ENCODE peak calls at places on chromosomes 4 and X, in four cellular contexts. F is H1, I is HCT116, A is PC-3. R is an unnamed sample.

GRCh38 chr4:1961563-1961962 is 47.2 kb downstream of the NELFA start:
- DNase-seq in F (no peak), I (no peak), A (no peak), R (no peak)

GRCh38 chr4:14833053-14833452 is 169.2 kb upstream of the CPEB2 start:
- DNase-seq in F (no peak), I (no peak), A (no peak), R (no peak)

GRCh38 chr4:23818097-23818648 is 71.7 kb downstream of the PPARGC1A start:
- DNase-seq in F (no peak), I (no peak), A (no peak), R (peak; percentile 9)

GRCh38 chr4:128573781-128574508 is 235.6 kb upstream of the JADE1 start:
- DNase-seq in F (no peak), I (no peak), A (peak; percentile 19), R (peak; percentile 46)

GRCh38 chr4:151688003-151688784 is 72.6 kb downstream of the GATB start:
- DNase-seq in F (no peak), I (no peak), A (no peak), R (no peak)

GRCh38 chr4:73721901-73722300 is 18.5 kb upstream of the CXCL8 start:
- DNase-seq in F (no peak), I (no peak), A (peak; percentile 94), R (no peak)

GRCh38 chr4:7195546-7196282 is 3.4 kb downstream of the SORCS2 start:
- DNase-seq in F (no peak), I (no peak), A (no peak), R (no peak)

GRCh38 chr4:88106205-88106604 is 52.2 kb downstream of the ABCG2 start:
- DNase-seq in F (no peak), I (no peak), A (peak; percentile 73), R (no peak)

GRCh38 chr4:128338634-128339355 is 51.2 kb upstream of the PGRMC2 start:
- DNase-seq in F (no peak), I (no peak), A (peak; percentile 76), R (no peak)

GRCh38 chr4:98262431-98262830 is 1.2 kb downstream of the RAP1GDS1 start:
- DNase-seq in F (no peak), I (no peak), A (no peak), R (no peak)

GRCh38 chrX:65093658-65094057 is 117.4 kb upstream of the ZC4H2 start:
- DNase-seq in F (no peak), I (no peak), A (no peak), R (no peak)

GRCh38 chrX:106894978-106895452 is 8.1 kb downstream of the RIPPLY1 start:
- DNase-seq in F (no peak), I (peak; percentile 62), A (peak; percentile 91), R (peak; percentile 47)

GRCh38 chrX:39212456-39212855 is 411.2 kb downstream of the MID1IP1 start:
- DNase-seq in F (no peak), I (no peak), A (peak; percentile 42), R (no peak)

GRCh38 chr4:81214518-81215218 is 354 bp downstream of the PRKG2 start:
- DNase-seq in F (peak; percentile 69), I (no peak), A (no peak), R (peak; percentile 63)

GRCh38 chrX:17377047-17377692 is 2.2 kb downstream of the NHS start:
- DNase-seq in F (peak; percentile 48), I (peak; percentile 40), A (no peak), R (peak; percentile 63)

GRCh38 chrX:10070714-10071436 is 85.9 kb upstream of the CLCN4 start:
- DNase-seq in F (no peak), I (no peak), A (no peak), R (no peak)

GRCh38 chr4:5976431-5976830 is 41.8 kb downstream of the C4orf50 start:
- DNase-seq in F (no peak), I (no peak), A (no peak), R (no peak)

GRCh38 chr4:105544517-105544916 is 7.9 kb upstream of the ARHGEF38 start:
- DNase-seq in F (no peak), I (no peak), A (peak; percentile 32), R (no peak)

GRCh38 chrX:78139160-78140123 is at the start of gene TAF9B:
- DNase-seq in F (peak; percentile 82), I (peak; percentile 56), A (peak; percentile 91), R (peak; percentile 90)
- TF ChIP-seq CTCF in F (no peak), I (no peak), A (no peak), R (no peak)

GRCh38 chr4:103996059-103996458 is 276.3 kb upstream of the TACR3 start:
- DNase-seq in F (no peak), I (peak; percentile 56), A (peak; percentile 25), R (peak; percentile 18)

GRCh38 chr4:103998752-103999151 is 279.0 kb upstream of the TACR3 start:
- DNase-seq in F (no peak), I (no peak), A (no peak), R (no peak)

GRCh38 chr4:103994059-103994458 is 274.3 kb upstream of the TACR3 start:
- DNase-seq in F (no peak), I (peak; percentile 55), A (peak; percentile 25), R (no peak)

DNA sequence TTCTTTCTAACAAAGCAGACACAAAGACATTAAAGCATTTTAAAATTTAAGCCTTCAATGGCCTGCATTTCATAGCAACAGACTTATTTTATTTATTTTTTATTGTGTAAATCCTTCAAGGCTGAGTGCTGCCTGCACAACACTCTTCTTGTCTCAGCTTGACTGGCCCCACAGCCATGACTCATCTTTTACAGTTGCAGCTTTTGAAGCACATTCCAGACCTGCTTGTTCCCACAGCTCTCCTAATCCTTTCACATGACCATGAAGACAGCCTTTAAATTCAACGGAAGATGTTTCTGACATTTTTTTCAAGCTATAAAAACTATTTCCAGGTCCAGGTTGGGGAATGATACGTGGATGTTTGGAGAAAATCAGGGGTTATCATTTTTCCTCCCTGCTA is 276.9 kb upstream of the TACR3 start:
- DNase-seq in F (no peak), I (peak; percentile 78), A (peak; percentile 72), R (peak; percentile 85)
- H3K4me3 ChIP-seq in F (no peak overlapping the region), I (peak overlapping the region; percentile 43), A (no peak overlapping the region), R (no peak overlapping the region)

GRCh38 chrX:134377537-134377936 is 82.4 kb upstream of the HPRT1 start:
- DNase-seq in F (no peak), I (no peak), A (peak; percentile 60), R (peak; percentile 34)
- H3K79me2 ChIP-seq in F (no peaks in the 10 kb centered on the region), I (peaks cover 52% of the 10 kb centered on the region), A (peaks cover 49% of the 10 kb centered on the region), R (peaks cover 38% of the 10 kb centered on the region)

DNA sequence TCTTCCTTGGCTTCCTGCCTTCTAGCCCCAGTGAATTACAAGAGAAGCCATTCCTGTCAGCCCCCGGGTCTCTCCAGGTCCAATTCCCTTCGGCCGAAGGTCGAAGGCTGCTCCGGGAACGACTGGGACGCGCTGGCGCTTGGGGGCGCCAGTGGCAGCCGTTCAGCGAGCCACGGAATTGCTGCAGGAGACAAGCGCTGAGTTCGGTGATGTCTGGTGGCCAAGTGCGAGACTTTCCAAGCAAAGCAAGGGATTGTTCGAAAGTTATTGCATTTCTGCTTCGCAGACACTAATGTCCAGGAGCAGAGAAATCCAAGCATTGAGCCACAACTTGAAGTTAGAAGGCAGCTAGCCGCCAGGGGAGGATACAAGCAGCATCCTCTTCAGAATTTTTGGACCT is 1.1 kb upstream of the DKK2 start:
- DNase-seq in F (peak; percentile 81), I (no peak), A (peak; percentile 4), R (peak; percentile 81)
- TF ChIP-seq CTCF in F (peak; percentile 78), I (peak; percentile 14), A (peak; percentile 43), R (peak; percentile 71)

GRCh38 chr4:153788419-153789276 is at the start of gene SFRP2:
- DNase-seq in F (peak; percentile 84), I (no peak), A (no peak), R (no peak)
- H3K4me3 ChIP-seq in F (peak within 1 kb of the TSS; percentile 80), I (no peak within 1 kb of the TSS), A (no peak within 1 kb of the TSS), R (peak within 1 kb of the TSS; percentile 43)

DNA sequence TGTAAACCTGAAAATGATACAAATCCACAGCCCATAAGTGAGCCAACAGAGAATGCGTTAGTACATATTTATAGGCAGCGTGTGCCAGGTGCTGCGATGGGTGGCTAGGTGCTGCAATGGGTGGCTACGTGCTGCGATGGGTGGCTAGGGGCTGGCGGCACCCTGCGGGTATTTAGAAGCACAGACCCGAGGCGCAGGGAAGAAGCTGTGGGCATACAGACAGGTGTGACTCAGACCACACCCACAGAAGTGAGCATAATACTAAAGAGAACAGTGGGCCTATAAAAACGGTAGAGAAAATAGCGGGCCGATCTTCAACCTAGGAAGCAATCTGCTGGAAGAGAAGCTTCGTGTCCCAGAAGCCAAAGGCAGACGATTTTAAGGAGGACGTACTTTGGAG is 81.1 kb downstream of the FAT1 start:
- DNase-seq in F (no peak), I (no peak), A (no peak), R (no peak)
- H3K79me2 ChIP-seq in F (no peaks in the 10 kb centered on the region), I (peaks cover 99% of the 10 kb centered on the region), A (no peaks in the 10 kb centered on the region), R (peaks cover 20% of the 10 kb centered on the region)

DNA sequence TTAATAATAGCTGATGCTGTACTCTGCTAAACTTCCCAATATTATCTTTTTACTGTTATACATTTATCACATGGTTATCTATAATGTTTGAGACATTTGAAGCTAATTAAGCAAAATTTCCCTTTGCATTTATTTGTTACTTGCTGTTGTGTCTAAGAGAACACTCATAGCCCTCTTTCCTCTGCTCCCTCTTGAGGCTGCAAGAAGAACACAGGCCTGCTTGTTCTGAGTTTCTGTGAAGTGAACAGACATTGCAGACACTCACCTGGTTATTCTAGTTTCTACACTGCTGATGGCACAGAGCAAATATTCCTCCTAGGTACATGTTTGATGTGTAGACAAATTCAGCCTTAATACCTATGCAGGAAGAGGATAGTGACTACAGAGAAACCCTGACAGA is 367.8 kb downstream of the GASK1B start:
- DNase-seq in F (no peak), I (peak; percentile 8), A (peak; percentile 23), R (peak; percentile 48)
- TF ChIP-seq CTCF in F (no peak), I (peak; percentile 48), A (peak; percentile 43), R (peak; percentile 54)

GRCh38 chrX:118347131-118347530 is 1.2 kb downstream of the WDR44 start:
- DNase-seq in F (no peak), I (no peak), A (peak; percentile 47), R (peak; percentile 13)

GRCh38 chrX:118350221-118350620 is 4.3 kb downstream of the WDR44 start:
- DNase-seq in F (no peak), I (no peak), A (no peak), R (no peak)

GRCh38 chrX:118346258-118347094 is 570 bp downstream of the WDR44 start:
- DNase-seq in F (no peak), I (no peak), A (peak; percentile 20), R (peak; percentile 40)

GRCh38 chrX:118349188-118349587 is 3.3 kb downstream of the WDR44 start:
- DNase-seq in F (no peak), I (no peak), A (no peak), R (no peak)

DNA sequence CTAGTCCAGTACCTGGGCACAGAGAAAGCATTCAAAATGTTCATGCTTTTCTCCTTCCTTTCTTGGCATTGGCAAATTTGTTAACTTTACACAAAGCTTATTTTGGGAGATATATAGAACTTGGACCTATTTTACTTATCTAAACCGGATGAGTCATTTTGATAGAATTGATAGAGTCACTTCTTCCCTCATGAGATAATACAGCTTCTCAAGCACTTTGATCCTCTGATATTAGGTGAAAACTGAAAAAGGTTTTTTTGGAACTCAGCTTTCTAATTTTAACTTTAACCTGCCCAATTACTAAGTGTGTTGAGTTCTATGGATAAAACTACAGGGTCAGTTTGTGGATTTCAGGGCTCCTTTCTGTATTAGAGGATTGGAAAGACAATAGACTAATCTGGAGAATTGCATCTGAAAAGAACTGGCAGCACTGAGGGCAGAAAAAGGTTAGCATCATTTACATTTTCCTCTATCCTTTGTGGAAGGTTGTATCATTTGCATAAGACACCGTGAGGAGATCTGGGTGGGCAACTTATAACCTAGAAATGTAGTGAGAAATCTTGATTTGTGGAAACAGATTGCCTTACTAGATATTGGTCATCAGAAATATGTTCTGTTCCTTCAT is 2.4 kb downstream of the WDR44 start:
- DNase-seq in F (no peak), I (no peak), A (no peak), R (no peak)
- H3K4me3 ChIP-seq in F (peak overlapping the region; percentile 63), I (no peak overlapping the region), A (peak overlapping the region; percentile 96), R (no peak overlapping the region)